ENCODE peak calls at places on chromosomes 16 and 17, in nine cellular contexts. E is tibial artery; S is midbrain; N is naive thymus-derived CD8-positive, alpha-beta T cell; L is fibroblast of the conjunctiva; X is nephron progenitor cell; A is adipocyte; Y is H7; C is nucleus accumbens. K is an unnamed sample.

GRCh38 chr16:4306439-4307214 is 9.2 kb upstream of the GLIS2 start:
- DNase-seq in E (no peak), X (peak; percentile 64), S (no peak), L (no peak), N (peak; percentile 41), C (no peak), A (no peak), Y (peak; percentile 80), K (no peak)

GRCh38 chr16:46972429-46972970 is 974 bp downstream of the DNAJA2 start:
- DNase-seq in Y (peak; percentile 85), N (no peak), C (no peak), S (no peak), X (no peak), A (peak; percentile 53), E (no peak), L (no peak), K (no peak)

GRCh38 chr17:77186141-77186604 is 45.4 kb downstream of the SEC14L1 start:
- DNase-seq in S (no peak), L (no peak), X (peak; percentile 15), N (no peak), Y (peak; percentile 45), C (no peak), E (no peak), A (no peak), K (no peak)

GRCh38 chr17:38705803-38706624 is 941 bp downstream of the MLLT6 start:
- DNase-seq in Y (peak; percentile 89), N (no peak), E (peak; percentile 73), S (peak; percentile 33), A (peak; percentile 56), L (no peak), X (peak; percentile 49), C (no peak), K (no peak)

GRCh38 chr16:53509906-53510703 is 7.1 kb upstream of the AKTIP start:
- DNase-seq in L (peak; percentile 55), C (peak; percentile 61), X (peak; percentile 66), A (peak; percentile 87), Y (peak; percentile 83), N (peak; percentile 27), S (peak; percentile 79), E (peak; percentile 62), K (peak; percentile 61)

GRCh38 chr16:81500833-81501521 is 56.4 kb downstream of the CMIP start:
- DNase-seq in Y (no peak), C (no peak), A (peak; percentile 57), X (no peak), L (no peak), S (no peak), N (no peak), E (no peak), K (peak; percentile 68)

GRCh38 chr17:59388070-59388556 is 56.7 kb downstream of the YPEL2 start:
- DNase-seq in C (no peak), N (no peak), X (no peak), S (no peak), L (no peak), E (no peak), Y (no peak), A (no peak), K (no peak)

GRCh38 chr17:59427425-59427921 is 96.0 kb downstream of the YPEL2 start:
- DNase-seq in C (peak; percentile 79), A (peak; percentile 73), X (no peak), E (no peak), L (no peak), S (peak; percentile 73), N (no peak), Y (no peak), K (no peak)

GRCh38 chr16:84240455-84240854 is 643 bp upstream of the KCNG4 start:
- DNase-seq in E (no peak), N (no peak), X (no peak), C (no peak), L (no peak), A (no peak), Y (no peak), S (no peak), K (no peak)

GRCh38 chr17:48646183-48647102 is 20.3 kb upstream of the HOXB9 start:
- DNase-seq in S (no peak), C (no peak), E (no peak), L (no peak), A (no peak), Y (peak; percentile 90), N (peak; percentile 7), X (peak; percentile 72), K (no peak)

GRCh38 chr17:44828919-44829557 is 1.0 kb downstream of the GJC1 start:
- DNase-seq in X (no peak), L (no peak), S (no peak), Y (no peak), N (no peak), E (no peak), A (peak; percentile 64), C (no peak), K (no peak)

GRCh38 chr17:82003411-82004381 is 19.0 kb downstream of the CENPX start:
- DNase-seq in L (peak; percentile 69), C (no peak), X (peak; percentile 65), E (peak; percentile 83), N (no peak), Y (peak; percentile 71), A (peak; percentile 96), S (no peak), K (no peak)

GRCh38 chr16:72174726-72175125 is 2.8 kb upstream of the PMFBP1 start:
- DNase-seq in A (no peak), E (no peak), L (no peak), Y (no peak), C (no peak), N (no peak), S (no peak), X (no peak), K (no peak)

GRCh38 chr17:43020789-43021738 is 1.1 kb downstream of the VAT1 start:
- DNase-seq in Y (peak; percentile 93), E (peak; percentile 86), X (peak; percentile 54), A (peak; percentile 80), L (peak; percentile 51), S (no peak), C (no peak), N (peak; percentile 22), K (peak; percentile 89)

GRCh38 chr17:78365561-78366108 is 5.8 kb upstream of the SOCS3 start:
- DNase-seq in L (no peak), A (peak; percentile 82), X (peak; percentile 79), Y (peak; percentile 93), C (no peak), N (no peak), S (no peak), E (no peak), K (no peak)

GRCh38 chr16:88072571-88073001 is 121.4 kb downstream of the BANP start:
- DNase-seq in X (no peak), S (no peak), Y (no peak), N (no peak), C (no peak), E (no peak), L (no peak), A (no peak), K (peak; percentile 45)

GRCh38 chr16:14672403-14672971 is 21.6 kb downstream of the PLA2G10 start:
- DNase-seq in X (no peak), A (no peak), N (no peak), C (no peak), L (no peak), S (no peak), Y (no peak), E (no peak), K (no peak)

GRCh38 chr17:50918933-50919296 is 52.8 kb upstream of the TOB1 start:
- DNase-seq in Y (no peak), X (no peak), N (no peak), C (no peak), A (no peak), E (no peak), L (no peak), S (peak; percentile 13), K (no peak)

GRCh38 chr16:55279598-55279997 is 44.4 kb upstream of the IRX6 start:
- DNase-seq in A (no peak), X (no peak), C (no peak), Y (no peak), N (no peak), E (no peak), L (no peak), S (no peak), K (no peak)

GRCh38 chr17:50668025-50668837 is 33.5 kb downstream of the ABCC3 start:
- DNase-seq in Y (peak; percentile 81), N (no peak), L (no peak), X (no peak), C (no peak), A (peak; percentile 41), E (no peak), S (no peak), K (no peak)

GRCh38 chr17:1312261-1312870 is 32.9 kb downstream of the TRARG1 start:
- DNase-seq in Y (peak; percentile 85), X (peak; percentile 69), S (no peak), L (no peak), N (no peak), A (no peak), E (no peak), C (no peak), K (no peak)

GRCh38 chr17:16027708-16028584 is 28.3 kb downstream of the TTC19 start:
- DNase-seq in Y (no peak), L (peak; percentile 77), S (no peak), X (no peak), C (peak; percentile 50), E (no peak), N (no peak), A (peak; percentile 87), K (no peak)

GRCh38 chr17:80815151-80815561 is 176.5 kb upstream of the CHMP6 start:
- DNase-seq in S (no peak), N (no peak), C (no peak), X (no peak), L (no peak), E (no peak), A (no peak), Y (no peak), K (no peak)

GRCh38 chr16:66539628-66540469 is 10.1 kb downstream of the TK2 start:
- DNase-seq in X (no peak), L (no peak), Y (no peak), A (no peak), S (no peak), N (no peak), C (no peak), E (no peak), K (no peak)

GRCh38 chr17:78343099-78343432 is 16.8 kb downstream of the SOCS3 start:
- DNase-seq in A (peak; percentile 93), L (peak; percentile 88), Y (peak; percentile 88), S (no peak), C (no peak), E (peak; percentile 82), N (no peak), X (no peak), K (peak; percentile 79)

GRCh38 chr16:10026593-10026992 is 155.6 kb downstream of the GRIN2A start:
- DNase-seq in E (no peak), A (no peak), L (no peak), C (no peak), S (no peak), X (no peak), N (no peak), Y (no peak), K (no peak)

K was measured in CD14-positive monocyte.